ENCODE peak calls at places on chromosomes 13 and 19, in ten cellular contexts. P, F, G, T, C, V, O, D, M and B are unnamed samples. For H3K4me1, the result is how much of the 10 kb centered on the place peaks cover.

GRCh38 chr13:102812616-102813287 is 13.8 kb downstream of the BIVM start:
- DNase-seq in P (no peak), G (no peak), O (no peak), M (no peak), C (no peak), V (no peak), F (no peak), T (no peak), D (no peak), B (no peak)

GRCh38 chr19:34269968-34270621 is 15.7 kb downstream of the GARRE1 start:
- DNase-seq in O (peak), V (peak), D (no peak), T (no peak), C (no peak), P (peak), M (peak), G (no peak), F (peak), B (no peak)

GRCh38 chr13:65943711-65944110 is 1286.4 kb downstream of the PCDH9 start:
- DNase-seq in C (no peak), F (no peak), D (no peak), O (no peak), M (no peak), P (no peak), T (no peak), G (no peak), V (no peak), B (no peak)

GRCh38 chr13:97600438-97601080 is 166.6 kb downstream of the RAP2A start:
- DNase-seq in P (no peak), T (no peak), F (no peak), G (no peak), C (no peak), O (no peak), V (no peak), D (no peak), M (no peak), B (no peak)

GRCh38 chr13:67094952-67095351 is 135.2 kb downstream of the PCDH9 start:
- DNase-seq in D (no peak), T (no peak), F (no peak), M (no peak), O (no peak), V (no peak), C (no peak), P (no peak), G (no peak), B (no peak)

GRCh38 chr19:42488783-42489521 is 39.3 kb downstream of the CEACAM1 start:
- DNase-seq in T (no peak), V (no peak), M (no peak), D (no peak), O (no peak), P (no peak), C (no peak), F (no peak), G (no peak), B (no peak)

GRCh38 chr19:54035215-54036178 is 28.2 kb downstream of the VSTM1 start:
- DNase-seq in F (no peak), D (no peak), C (no peak), V (no peak), T (no peak), O (no peak), G (no peak), P (no peak), M (no peak), B (no peak)

GRCh38 chr13:51839711-51840110 is 5.3 kb downstream of the TMEM272 start:
- DNase-seq in D (no peak), G (no peak), V (no peak), P (no peak), M (no peak), O (no peak), T (no peak), C (no peak), F (no peak), B (no peak)

GRCh38 chr13:30766234-30766633 is 30.9 kb downstream of the ALOX5AP start:
- DNase-seq in G (no peak), P (no peak), T (no peak), M (no peak), V (no peak), C (no peak), F (no peak), O (no peak), D (no peak), B (no peak)

GRCh38 chr19:12994701-12995595 is at the start of gene NFIX:
- DNase-seq in D (no peak), C (peak), V (peak), G (no peak), F (peak), P (peak), O (peak), T (peak), M (peak), B (no peak)

GRCh38 chr13:61192826-61193225 is 222.8 kb downstream of the PCDH20 start:
- DNase-seq in T (no peak), C (no peak), G (no peak), M (peak), V (no peak), F (no peak), D (no peak), O (no peak), P (no peak), B (no peak)

GRCh38 chr19:5717215-5717614 is 2.7 kb downstream of the LONP1 start:
- DNase-seq in M (no peak), V (no peak), F (no peak), D (no peak), P (no peak), O (no peak), C (no peak), T (no peak), G (no peak), B (no peak)

GRCh38 chr19:50695251-50696064 is 24.1 kb downstream of the SHANK1 start:
- DNase-seq in M (no peak), C (peak), P (no peak), V (no peak), F (no peak), O (no peak), G (no peak), D (no peak), T (no peak), B (no peak)

GRCh38 chr13:113902956-113903355 is 39.1 kb upstream of the GAS6 start:
- DNase-seq in P (peak), M (no peak), G (no peak), F (no peak), T (peak), C (no peak), O (no peak), V (peak), D (no peak), B (peak)

GRCh38 chr13:44298314-44298713 is 75.3 kb upstream of the SERP2 start:
- DNase-seq in C (no peak), V (no peak), P (no peak), D (no peak), O (no peak), G (no peak), F (no peak), M (no peak), T (no peak), B (no peak)

GRCh38 chr19:15317392-15318011 is 14.8 kb downstream of the BRD4 start:
- DNase-seq in G (no peak), T (no peak), F (no peak), C (no peak), M (no peak), P (no peak), D (no peak), O (no peak), V (no peak), B (no peak)

GRCh38 chr13:48775804-48776203 is 122.1 kb downstream of the CYSLTR2 start:
- DNase-seq in M (no peak), O (no peak), C (no peak), V (no peak), T (no peak), P (no peak), F (no peak), D (no peak), G (no peak), B (no peak)

GRCh38 chr13:50208826-50209335 is 193.6 kb downstream of the KCNRG start:
- DNase-seq in G (peak), V (peak), T (peak), P (peak), C (no peak), F (peak), O (no peak), M (peak), D (peak), B (no peak)

GRCh38 chr19:38655148-38655824 is 7.8 kb downstream of the ACTN4 start:
- DNase-seq in M (no peak), C (no peak), G (no peak), V (no peak), D (no peak), T (no peak), P (no peak), O (no peak), F (no peak), B (no peak)

GRCh38 chr19:3098141-3098514 is 4.0 kb downstream of the GNA11 start:
- DNase-seq in T (no peak), F (no peak), O (no peak), M (no peak), G (no peak), P (no peak), D (no peak), C (no peak), V (no peak), B (no peak)
- H3K4me1 ChIP-seq in T (half or more), F (under half), O (under half), M (under half), G (under half), P (half or more), D (under half), C (under half), V (half or more), B (half or more)

DNA sequence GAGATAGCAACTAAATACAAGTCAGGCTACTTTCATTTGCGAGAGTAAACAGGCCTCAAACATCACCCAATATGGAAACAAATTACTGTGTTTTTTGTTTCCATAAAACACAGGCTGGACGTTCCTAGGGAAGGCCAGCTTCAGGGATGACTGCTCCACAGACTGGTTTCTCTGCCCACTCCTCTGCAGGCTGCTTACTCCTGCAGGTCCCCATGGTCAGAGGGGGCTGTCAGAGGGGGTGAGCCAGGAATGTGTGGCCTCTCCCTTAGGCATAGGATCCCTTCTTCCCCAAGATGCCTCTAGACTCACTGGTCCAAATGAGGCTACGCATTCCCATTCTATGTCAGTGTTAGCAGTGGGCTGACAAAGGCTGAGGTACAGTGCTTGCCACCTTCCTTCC is 229.9 kb downstream of the LHFPL6 start:
- DNase-seq in V (no peak), F (no peak), D (no peak), G (no peak), M (no peak), O (no peak), T (no peak), C (no peak), P (no peak), B (no peak)
- TF ChIP-seq EP300 in V (no peak), F (no peak), D (no peak), G (no peak), M (no peak), O (no peak), T (no peak), C (no peak), P (no peak), B (no peak)

DNA sequence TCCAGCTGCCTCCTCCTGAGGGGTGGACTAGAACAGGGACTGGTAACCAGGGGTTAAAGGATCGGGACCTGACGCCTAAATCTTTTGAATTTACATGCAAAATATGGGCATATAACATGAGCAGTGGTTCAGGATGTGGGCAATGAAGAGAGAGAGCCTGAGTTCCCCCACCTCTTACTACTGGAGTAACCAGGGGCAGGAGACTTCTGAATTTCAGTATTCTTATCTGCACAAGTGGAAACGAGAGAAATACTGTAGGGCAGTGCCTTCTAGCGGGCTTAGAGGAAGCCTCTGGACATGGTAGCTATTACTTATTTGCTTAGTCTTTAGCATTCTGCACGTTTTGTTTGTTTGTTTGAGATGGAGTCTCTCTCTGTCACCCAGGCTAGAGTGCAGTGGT is 26.3 kb downstream of the BCAT2 start:
- DNase-seq in C (no peak), O (no peak), P (no peak), V (no peak), M (no peak), D (no peak), T (no peak), F (no peak), G (no peak), B (no peak)
- TF ChIP-seq CTCF in C (no peak), O (no peak), P (peak), V (no peak), M (no peak), D (no peak), T (no peak), F (no peak), G (no peak), B (no peak)

DNA sequence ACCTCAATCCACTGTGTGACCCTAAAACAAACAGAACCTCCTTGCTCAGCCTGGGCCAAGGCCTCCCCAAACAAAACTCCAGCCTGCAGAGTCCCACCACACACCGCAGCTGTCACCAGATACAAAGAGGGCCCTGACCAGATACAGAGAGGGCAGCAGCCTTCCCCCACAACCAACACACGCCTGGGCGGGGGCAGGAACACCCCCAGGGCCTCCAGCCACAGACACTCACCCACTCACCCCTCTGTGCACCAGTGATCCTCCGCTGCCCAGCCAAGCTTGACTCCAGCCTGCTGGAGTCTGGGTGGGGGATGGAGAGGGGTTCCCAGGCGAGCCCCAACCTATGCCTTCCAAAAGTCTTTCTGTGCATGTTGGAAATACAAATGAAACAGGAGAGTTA is 5.9 kb upstream of the CIRBP start:
- DNase-seq in C (no peak), F (no peak), M (no peak), O (peak), G (no peak), V (no peak), T (no peak), P (no peak), D (no peak), B (no peak)
- H3K4me1 ChIP-seq in C (half or more), F (under half), M (half or more), O (under half), G (half or more), V (half or more), T (half or more), P (half or more), D (under half), B (half or more)